ENCODE peak calls at places on chromosomes 13 and 19, in six cellular contexts. G is transverse colon, Q is stomach, J is H1, V is upper lobe of left lung, Z is K562. O is an unnamed sample.

GRCh38 chr13:112885782-112886268 is 83.2 kb upstream of the MCF2L start:
- DNase-seq in G (peak), Q (peak), J (peak), V (peak), Z (peak), O (peak)

GRCh38 chr19:46990998-46991676 is 28.5 kb upstream of the NPAS1 start:
- DNase-seq in G (peak), Q (peak), J (peak), V (peak), Z (peak), O (peak)

GRCh38 chr19:50508850-50509190 is 2.2 kb downstream of the JOSD2 start:
- DNase-seq in G (no peak), Q (no peak), J (no peak), V (no peak), Z (no peak), O (no peak)

GRCh38 chr13:41588899-41589298 is 131.5 kb downstream of the RGCC start:
- DNase-seq in G (no peak), Q (no peak), J (no peak), V (no peak), Z (peak), O (no peak)

GRCh38 chr19:53057904-53058579 is 13.5 kb downstream of the ERVV-2 start:
- DNase-seq in G (no peak), Q (no peak), J (peak), V (no peak), Z (no peak), O (no peak)

GRCh38 chr13:113817860-113818691 is 45.8 kb downstream of the GAS6 start:
- DNase-seq in G (no peak), Q (no peak), J (no peak), V (no peak), Z (no peak), O (no peak)

GRCh38 chr19:55223291-55224037 is 5.1 kb downstream of the TMEM86B start:
- DNase-seq in G (no peak), Q (no peak), J (no peak), V (no peak), Z (no peak), O (no peak)

GRCh38 chr19:33332248-33332647 is 29.9 kb upstream of the CEBPA start:
- DNase-seq in G (no peak), Q (no peak), J (no peak), V (peak), Z (no peak), O (no peak)

GRCh38 chr13:43054803-43055802 is 31.7 kb downstream of the DNAJC15 start:
- DNase-seq in G (no peak), Q (no peak), J (no peak), V (no peak), Z (no peak), O (no peak)

GRCh38 chr13:39450176-39450575 is 152.8 kb downstream of the LHFPL6 start:
- DNase-seq in G (no peak), Q (no peak), J (no peak), V (no peak), Z (no peak), O (no peak)

GRCh38 chr19:54444737-54445136 is 4.3 kb upstream of the LENG8 start:
- DNase-seq in G (peak), Q (no peak), J (no peak), V (no peak), Z (no peak), O (no peak)

GRCh38 chr19:45138303-45138751 is 22.5 kb downstream of the NKPD1 start:
- DNase-seq in G (no peak), Q (no peak), J (no peak), V (no peak), Z (peak), O (no peak)

GRCh38 chr13:110128546-110128945 is 178.4 kb downstream of the COL4A1 start:
- DNase-seq in G (no peak), Q (no peak), J (no peak), V (no peak), Z (no peak), O (peak)

GRCh38 chr19:50002386-50002960 is 22.7 kb downstream of the VRK3 start:
- DNase-seq in G (no peak), Q (no peak), J (no peak), V (no peak), Z (no peak), O (no peak)

GRCh38 chr13:32060319-32060924 is 28.8 kb downstream of the FRY start:
- DNase-seq in G (no peak), Q (no peak), J (no peak), V (no peak), Z (no peak), O (no peak)

GRCh38 chr13:64997438-64997837 is 2232.7 kb downstream of the PCDH9 start:
- DNase-seq in G (no peak), Q (no peak), J (no peak), V (no peak), Z (no peak), O (no peak)

GRCh38 chr13:44465318-44465717 is 91.7 kb downstream of the SERP2 start:
- DNase-seq in G (no peak), Q (no peak), J (no peak), V (no peak), Z (no peak), O (no peak)

GRCh38 chr13:51584731-51585191 is 499 bp downstream of the WDFY2 start:
- DNase-seq in G (peak), Q (peak), J (peak), V (peak), Z (peak), O (no peak)

GRCh38 chr13:41557719-41558118 is 100.4 kb downstream of the RGCC start:
- DNase-seq in G (no peak), Q (no peak), J (no peak), V (no peak), Z (no peak), O (no peak)

GRCh38 chr13:105070452-105070851 is 1465.0 kb downstream of the EFNB2 start:
- DNase-seq in G (no peak), Q (no peak), J (no peak), V (no peak), Z (no peak), O (no peak)

GRCh38 chr19:45564131-45564780 is 20.3 kb downstream of the OPA3 start:
- DNase-seq in G (no peak), Q (no peak), J (peak), V (no peak), Z (no peak), O (no peak)

GRCh38 chr13:28475916-28476725 is 18.8 kb downstream of the FLT1 start:
- DNase-seq in G (no peak), Q (no peak), J (no peak), V (no peak), Z (no peak), O (peak)

GRCh38 chr19:53631949-53632407 is at the start of gene DPRX:
- DNase-seq in G (no peak), Q (no peak), J (no peak), V (no peak), Z (no peak), O (no peak)

GRCh38 chr13:99280166-99280565 is 22.0 kb upstream of the GPR18 start:
- DNase-seq in G (peak), Q (no peak), J (no peak), V (no peak), Z (no peak), O (no peak)

GRCh38 chr13:106100261-106100919 is 435.1 kb downstream of the EFNB2 start:
- DNase-seq in G (peak), Q (peak), J (peak), V (no peak), Z (no peak), O (no peak)

GRCh38 chr19:18762125-18763023 is 28.7 kb downstream of the COMP start:
- DNase-seq in G (peak), Q (peak), J (no peak), V (peak), Z (no peak), O (no peak)

GRCh38 chr13:97542102-97542501 is 108.1 kb downstream of the RAP2A start:
- DNase-seq in G (no peak), Q (no peak), J (no peak), V (no peak), Z (no peak), O (no peak)
- TF ChIP-seq POLR2AphosphoS5 in G (no peak), Q (no peak), J (no peak), V (no peak), Z (no peak), O (no peak)

DNA sequence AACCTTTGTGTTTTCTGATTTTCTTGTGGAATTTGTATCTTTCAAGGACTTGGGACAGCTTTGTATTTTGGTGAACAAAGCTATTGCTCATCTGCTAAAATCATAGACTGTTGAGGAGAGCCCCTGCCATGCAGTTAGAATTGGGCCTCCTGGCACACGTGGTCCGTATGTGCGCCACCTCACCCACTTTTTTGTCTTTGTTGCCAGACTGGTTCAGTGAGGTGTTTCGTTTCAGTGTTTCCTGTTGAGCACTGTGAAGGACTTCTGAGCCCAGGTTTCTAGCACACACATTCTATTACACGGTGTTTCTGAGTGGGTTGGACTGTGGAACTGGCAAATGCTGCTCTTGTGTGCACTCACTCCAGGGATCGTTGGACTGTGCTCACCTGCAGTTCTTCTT is 37.6 kb upstream of the RNF113B start:
- DNase-seq in G (peak), Q (peak), J (no peak), V (peak), Z (no peak), O (no peak)
- TF ChIP-seq EP300 in G (no peak), Q (no peak), J (no peak), V (no peak), Z (no peak), O (no peak)

DNA sequence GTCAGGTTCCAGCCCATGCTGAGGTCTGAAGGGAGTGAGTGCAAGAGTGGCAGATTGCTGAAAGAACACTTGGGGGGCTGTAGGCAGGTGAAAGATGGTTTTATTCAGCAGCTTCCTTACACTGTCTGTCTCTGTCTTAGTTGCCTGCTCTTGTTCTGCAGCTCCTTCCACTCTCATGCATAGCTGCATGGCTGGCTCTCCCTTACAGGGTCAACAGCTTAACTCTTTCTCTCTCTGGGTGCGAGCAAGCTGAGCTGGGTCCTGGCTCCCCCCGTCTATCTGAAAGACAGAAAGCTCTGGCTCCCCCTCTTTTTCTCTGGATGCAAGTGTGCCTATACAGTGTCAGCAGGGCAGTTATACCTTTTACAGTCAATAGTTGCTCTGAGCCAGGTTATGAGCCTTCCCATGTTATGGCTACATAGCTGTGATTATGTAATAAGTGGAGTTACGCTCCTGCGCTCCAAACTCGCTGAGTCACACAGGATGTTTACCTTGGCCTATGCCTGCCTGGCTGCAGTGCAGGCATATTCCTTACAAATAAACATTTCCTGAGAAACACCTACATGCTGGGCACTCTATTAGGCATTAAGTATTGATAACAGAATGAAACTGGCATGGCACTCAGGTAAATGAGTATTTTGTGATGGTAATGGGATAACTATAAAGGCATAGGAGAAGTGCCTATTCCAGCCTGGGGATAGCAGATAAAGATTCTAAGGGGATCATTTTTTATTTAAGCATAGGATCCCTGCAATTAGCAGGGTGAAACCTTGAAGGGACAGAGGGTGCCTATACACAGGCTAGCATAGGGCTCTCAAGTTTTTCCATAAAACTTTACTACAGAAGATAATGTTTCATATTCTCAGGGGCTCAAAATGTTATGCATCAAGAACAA is 826.9 kb upstream of the PCDH9 start:
- DNase-seq in G (peak), Q (no peak), J (no peak), V (no peak), Z (no peak), O (no peak)
- TF ChIP-seq POLR2AphosphoS5 in G (no peak), Q (no peak), J (no peak), V (no peak), Z (no peak), O (no peak)

GRCh38 chr19:3433313-3433712 is 47.0 kb downstream of the SMIM24 start:
- DNase-seq in G (no peak), Q (no peak), J (no peak), V (no peak), Z (no peak), O (no peak)

GRCh38 chr19:3433805-3434540 is 46.4 kb downstream of the SMIM24 start:
- DNase-seq in G (no peak), Q (no peak), J (no peak), V (no peak), Z (no peak), O (no peak)

GRCh38 chr19:3431760-3432397 is 48.4 kb downstream of the SMIM24 start:
- DNase-seq in G (no peak), Q (no peak), J (no peak), V (no peak), Z (no peak), O (no peak)

GRCh38 chr19:3440082-3440481 is 40.2 kb downstream of the SMIM24 start:
- DNase-seq in G (peak), Q (peak), J (peak), V (peak), Z (peak), O (no peak)

GRCh38 chr19:3434630-3435553 is 45.4 kb downstream of the SMIM24 start:
- DNase-seq in G (peak), Q (peak), J (peak), V (peak), Z (peak), O (peak)
- TF ChIP-seq EP300 in G (no peak), Q (no peak), J (no peak), V (no peak), Z (no peak), O (no peak)

GRCh38 chr13:20769091-20769490 is 4.7 kb downstream of the EEF1AKMT1 start:
- DNase-seq in G (no peak), Q (no peak), J (no peak), V (no peak), Z (no peak), O (no peak)
- TF ChIP-seq POLR2AphosphoS5 in G (no peak), Q (no peak), J (no peak), V (no peak), Z (no peak), O (no peak)

DNA sequence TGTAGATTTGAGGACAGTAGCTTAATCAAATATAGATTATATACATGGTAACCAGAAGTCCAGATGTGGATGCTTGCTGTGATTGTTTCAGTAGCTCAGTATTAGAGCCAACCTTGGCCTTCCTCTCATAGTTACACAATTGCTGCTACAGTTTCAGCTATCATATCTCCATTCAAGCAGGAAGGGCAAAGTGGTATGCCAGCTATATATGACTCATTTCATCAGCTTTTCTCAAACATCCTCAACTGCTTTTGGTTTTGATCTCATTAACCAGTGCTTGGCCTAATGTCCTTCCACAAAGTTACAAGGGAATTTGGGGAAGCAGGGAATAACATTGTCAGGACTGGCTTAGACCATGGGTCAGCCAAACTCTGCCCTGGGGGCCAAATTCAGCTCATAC is 73.0 kb upstream of the MAB21L1 start:
- DNase-seq in G (no peak), Q (no peak), J (no peak), V (no peak), Z (no peak), O (no peak)
- TF ChIP-seq EP300 in G (no peak), Q (no peak), J (no peak), V (no peak), Z (no peak), O (no peak)

GRCh38 chr19:30393046-30393445 is 20.9 kb downstream of the ZNF536 start:
- DNase-seq in G (no peak), Q (no peak), J (peak), V (no peak), Z (no peak), O (peak)
- TF ChIP-seq POLR2AphosphoS5 in G (no peak), Q (no peak), J (no peak), V (no peak), Z (no peak), O (no peak)

GRCh38 chr13:49084961-49085360 is 109.2 kb downstream of the FNDC3A start:
- DNase-seq in G (no peak), Q (no peak), J (no peak), V (no peak), Z (no peak), O (no peak)

GRCh38 chr13:49082653-49083536 is 107.2 kb downstream of the FNDC3A start:
- DNase-seq in G (no peak), Q (no peak), J (no peak), V (no peak), Z (no peak), O (no peak)

DNA sequence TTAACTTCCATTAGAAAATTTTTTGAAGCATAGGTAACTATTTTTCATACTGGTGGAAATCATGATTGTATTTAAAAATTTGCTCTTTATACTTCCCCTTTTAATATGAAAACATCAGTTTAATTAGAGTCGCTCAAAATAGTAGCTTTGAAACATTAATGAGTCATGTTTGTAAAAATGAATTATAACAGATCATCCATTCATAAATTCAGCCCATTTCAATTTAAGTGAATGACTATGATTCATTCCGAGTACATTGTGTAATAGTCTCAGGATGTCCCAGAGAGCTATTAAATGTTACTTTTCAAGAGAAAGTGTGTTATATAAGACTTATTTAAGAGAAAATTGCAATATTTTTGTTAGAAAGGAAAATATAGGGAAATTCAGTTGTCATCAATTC is 111.0 kb downstream of the FNDC3A start:
- DNase-seq in G (no peak), Q (no peak), J (no peak), V (no peak), Z (no peak), O (no peak)
- TF ChIP-seq EP300 in G (no peak), Q (no peak), J (no peak), V (no peak), Z (no peak), O (no peak)

GRCh38 chr19:56637976-56638555 is 4.9 kb upstream of the SMIM17 start:
- DNase-seq in G (no peak), Q (peak), J (peak), V (peak), Z (peak), O (no peak)
- TF ChIP-seq POLR2AphosphoS5 in G (no peak), Q (no peak), J (no peak), V (no peak), Z (no peak), O (peak)